ENCODE peak calls at places on chromosomes 1 and 21, in five cellular contexts. Z, T, N, R and A are unnamed samples.

GRCh38 chr21:38995071-38995669 is 188.1 kb downstream of the PSMG1 start:
- DNase-seq in Z (no peak), T (no peak), N (no peak), R (no peak), A (no peak)

GRCh38 chr1:203796223-203796747 is 862 bp downstream of the ZBED6 start:
- DNase-seq in Z (peak), T (peak), N (no peak), R (peak), A (peak)

GRCh38 chr1:36085686-36086526 is 2.0 kb downstream of the TEKT2 start:
- DNase-seq in Z (no peak), T (no peak), N (no peak), R (no peak), A (no peak)

GRCh38 chr1:56808385-56808784 is 10.8 kb downstream of the FYB2 start:
- DNase-seq in Z (no peak), T (no peak), N (no peak), R (no peak), A (no peak)

GRCh38 chr21:44498965-44499560 is 40.9 kb downstream of the KRTAP10-1 start:
- DNase-seq in Z (no peak), T (no peak), N (no peak), R (no peak), A (no peak)

GRCh38 chr1:48831579-48831978 is 54.9 kb upstream of the BEND5 start:
- DNase-seq in Z (no peak), T (no peak), N (no peak), R (no peak), A (no peak)

GRCh38 chr1:168692472-168692871 is 36.5 kb downstream of the DPT start:
- DNase-seq in Z (no peak), T (no peak), N (no peak), R (no peak), A (no peak)

GRCh38 chr21:14482165-14482564 is 64.0 kb downstream of the SAMSN1 start:
- DNase-seq in Z (peak), T (no peak), N (no peak), R (no peak), A (no peak)

GRCh38 chr1:27664291-27664690 is 7.7 kb downstream of the IFI6 start:
- DNase-seq in Z (no peak), T (peak), N (no peak), R (no peak), A (no peak)

GRCh38 chr1:226903819-226904710 is 33.6 kb downstream of the PSEN2 start:
- DNase-seq in Z (peak), T (no peak), N (peak), R (no peak), A (no peak)

GRCh38 chr1:106926748-106927582 is 129.5 kb upstream of the PRMT6 start:
- DNase-seq in Z (no peak), T (no peak), N (no peak), R (peak), A (no peak)

GRCh38 chr21:45074048-45074817 is at the start of gene ADARB1:
- DNase-seq in Z (peak), T (peak), N (peak), R (peak), A (peak)

GRCh38 chr21:44955141-44955802 is 15.4 kb downstream of the SLX9 start:
- DNase-seq in Z (no peak), T (no peak), N (no peak), R (no peak), A (no peak)

GRCh38 chr1:33005812-33006465 is 30.7 kb downstream of the AK2 start:
- DNase-seq in Z (no peak), T (no peak), N (no peak), R (no peak), A (peak)

GRCh38 chr1:24683713-24684162 is 40.6 kb downstream of the SRRM1 start:
- DNase-seq in Z (no peak), T (no peak), N (no peak), R (peak), A (no peak)

GRCh38 chr1:180175806-180176205 is 21.1 kb downstream of the QSOX1 start:
- DNase-seq in Z (peak), T (no peak), N (no peak), R (no peak), A (no peak)

GRCh38 chr1:22364764-22365163 is 86.9 kb upstream of the ZBTB40 start:
- DNase-seq in Z (no peak), T (peak), N (peak), R (no peak), A (peak)

GRCh38 chr1:221723018-221723917 is 18.6 kb downstream of the DUSP10 start:
- DNase-seq in Z (no peak), T (no peak), N (no peak), R (no peak), A (no peak)

GRCh38 chr1:178702141-178702540 is 22.9 kb upstream of the RALGPS2 start:
- DNase-seq in Z (no peak), T (no peak), N (no peak), R (peak), A (no peak)

GRCh38 chr1:109931189-109931672 is 20.6 kb downstream of the CSF1 start:
- DNase-seq in Z (peak), T (peak), N (peak), R (no peak), A (peak)

GRCh38 chr1:15350551-15351200 is 59.0 kb upstream of the EFHD2 start:
- DNase-seq in Z (no peak), T (no peak), N (no peak), R (no peak), A (no peak)

GRCh38 chr21:37452222-37452621 is 85.6 kb downstream of the DYRK1A start:
- DNase-seq in Z (peak), T (no peak), N (peak), R (peak), A (no peak)

GRCh38 chr1:6535214-6535613 is 19.1 kb downstream of the NOL9 start:
- DNase-seq in Z (no peak), T (no peak), N (no peak), R (no peak), A (no peak)

GRCh38 chr1:226784081-226785049 is 45.3 kb upstream of the ITPKB start:
- DNase-seq in Z (no peak), T (no peak), N (no peak), R (no peak), A (no peak)

GRCh38 chr1:199383791-199384190 is 643.7 kb upstream of the NR5A2 start:
- DNase-seq in Z (no peak), T (no peak), N (no peak), R (no peak), A (no peak)

GRCh38 chr1:79005945-79006344 is 585 bp downstream of the ADGRL4 start:
- DNase-seq in Z (no peak), T (no peak), N (no peak), R (no peak), A (no peak)

GRCh38 chr1:12152106-12152891 is 14.5 kb upstream of the TNFRSF1B start:
- DNase-seq in Z (no peak), T (no peak), N (no peak), R (no peak), A (no peak)

GRCh38 chr1:36367067-36367466 is 18.7 kb downstream of the STK40 start:
- DNase-seq in Z (no peak), T (no peak), N (no peak), R (no peak), A (no peak)

GRCh38 chr1:215566556-215567490 is at the start of gene KCTD3:
- DNase-seq in Z (peak), T (peak), N (peak), R (peak), A (peak)

GRCh38 chr1:82421782-82422181 is 621.0 kb downstream of the ADGRL2 start:
- DNase-seq in Z (no peak), T (no peak), N (no peak), R (no peak), A (no peak)

GRCh38 chr1:172764378-172764777 is 105.5 kb downstream of the FASLG start:
- DNase-seq in Z (no peak), T (no peak), N (peak), R (no peak), A (no peak)

GRCh38 chr1:197915797-197916686 is 1.1 kb upstream of the LHX9 start:
- DNase-seq in Z (no peak), T (peak), N (peak), R (peak), A (peak)

GRCh38 chr1:244834596-244835275 is 722 bp upstream of the COX20 start:
- DNase-seq in Z (peak), T (no peak), N (no peak), R (peak), A (peak)

GRCh38 chr1:39394059-39394458 is 97.4 kb upstream of the BMP8A start:
- DNase-seq in Z (no peak), T (no peak), N (no peak), R (no peak), A (no peak)

GRCh38 chr21:15000076-15000475 is 64.7 kb downstream of the NRIP1 start:
- DNase-seq in Z (no peak), T (no peak), N (no peak), R (no peak), A (no peak)

GRCh38 chr1:117905019-117905418 is 24.4 kb downstream of the GDAP2 start:
- DNase-seq in Z (no peak), T (no peak), N (no peak), R (no peak), A (no peak)

DNA sequence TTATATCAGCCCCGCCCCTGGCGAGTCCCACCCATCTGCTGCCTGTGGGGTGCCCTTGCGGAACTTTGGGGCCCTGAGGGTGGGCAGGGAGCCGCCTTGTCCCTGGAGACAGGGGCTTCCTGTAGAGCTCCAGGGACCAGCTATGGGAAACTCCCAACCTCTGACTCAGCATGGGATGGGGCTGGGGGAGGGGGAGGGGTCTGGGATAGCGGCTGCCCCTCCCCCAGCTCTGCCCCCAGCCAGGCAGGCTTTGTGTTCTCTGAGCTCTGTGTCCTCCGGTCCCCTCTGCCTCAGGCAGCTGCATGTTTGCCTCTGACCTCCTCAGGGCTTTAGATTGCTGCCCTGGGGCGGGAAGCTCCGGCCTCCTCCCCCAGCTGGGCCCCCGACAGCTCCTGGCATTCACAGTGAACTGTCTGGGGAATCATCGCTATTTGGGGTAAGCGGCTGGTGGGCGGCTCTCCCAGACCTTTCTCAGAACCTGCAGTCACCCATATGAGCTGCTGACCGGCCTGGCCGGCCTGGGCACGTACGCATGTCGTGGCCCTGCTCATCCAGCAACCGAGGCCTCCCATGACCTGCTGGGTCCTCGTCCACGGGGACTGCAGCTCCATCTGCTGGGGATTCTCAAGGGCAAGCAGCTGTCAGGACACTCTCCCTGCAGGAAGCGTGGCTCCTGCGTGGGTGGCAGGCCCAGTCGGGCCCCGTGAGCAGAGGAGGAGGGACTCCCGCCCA is 17.1 kb downstream of the ARHGEF16 start:
- DNase-seq in Z (peak), T (peak), N (no peak), R (peak), A (peak)
- TF ChIP-seq CTCF in Z (peak), T (peak), N (no peak), R (peak), A (peak)

GRCh38 chr1:66084442-66084841 is 291.7 kb downstream of the PDE4B start:
- DNase-seq in Z (no peak), T (no peak), N (no peak), R (no peak), A (no peak)
- TF ChIP-seq CTCF in Z (no peak), T (peak), N (no peak), R (no peak), A (no peak)

DNA sequence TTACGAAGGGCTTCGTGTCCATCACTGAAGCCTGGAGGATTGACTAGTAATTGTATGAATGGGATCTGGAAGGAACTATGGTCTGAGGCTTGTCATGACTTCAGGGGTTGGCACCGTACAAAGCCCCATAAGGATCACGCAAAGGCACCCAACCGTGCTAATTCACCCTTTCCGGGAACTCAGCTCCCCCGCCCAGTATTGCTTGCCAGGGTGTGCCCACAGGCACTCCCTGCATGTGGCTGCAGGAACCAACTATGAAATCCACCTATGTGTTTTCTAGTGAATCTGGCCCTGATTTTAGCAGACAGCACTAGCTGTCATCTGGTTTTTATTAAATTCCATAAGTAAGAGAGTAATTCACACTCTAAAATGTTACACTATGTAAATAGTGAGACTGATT is 139.2 kb downstream of the TM2D1 start:
- DNase-seq in Z (no peak), T (no peak), N (no peak), R (peak), A (no peak)
- TF ChIP-seq CTCF in Z (no peak), T (no peak), N (no peak), R (no peak), A (no peak)

DNA sequence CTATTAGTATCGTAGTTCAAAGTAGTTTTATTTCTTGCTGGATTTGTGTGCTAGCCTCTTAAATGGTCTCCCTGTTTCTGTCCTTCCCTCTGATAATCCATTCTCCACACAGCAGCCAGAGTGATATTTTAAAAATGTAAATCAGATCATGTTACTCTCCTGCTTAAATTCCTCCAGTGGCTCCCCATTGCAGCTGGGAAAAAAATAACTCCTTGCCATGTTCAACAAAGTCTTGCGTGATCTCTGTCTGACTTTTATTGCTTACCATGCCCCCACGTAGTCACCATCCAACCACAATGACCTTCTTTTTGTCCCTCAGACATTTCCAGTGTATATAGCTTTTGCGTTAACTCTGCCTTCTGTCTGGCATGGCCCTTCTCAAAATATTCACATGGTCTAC is 178.8 kb downstream of the FGGY start:
- DNase-seq in Z (no peak), T (no peak), N (no peak), R (no peak), A (no peak)
- TF ChIP-seq CTCF in Z (no peak), T (no peak), N (no peak), R (no peak), A (no peak)

DNA sequence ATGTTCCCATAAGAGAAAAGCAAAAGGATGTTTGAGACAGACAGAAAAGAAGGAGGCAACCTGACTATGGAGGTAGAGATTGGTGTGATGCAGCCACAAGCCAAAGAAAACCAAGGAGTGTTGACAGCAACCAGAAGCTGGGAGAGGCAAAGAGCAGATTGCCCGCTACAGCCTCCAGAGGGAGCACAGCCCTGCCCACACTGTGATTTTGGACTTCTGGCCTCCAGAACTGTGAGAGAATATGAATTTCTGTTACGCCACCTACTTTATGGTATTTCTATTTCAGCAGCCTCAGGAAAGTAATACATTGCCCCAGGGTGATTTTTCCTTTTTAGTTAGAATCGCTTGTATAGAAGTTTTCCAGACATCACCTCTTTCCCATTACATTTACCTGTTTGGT is 28.4 kb downstream of the SLAMF6 start:
- DNase-seq in Z (no peak), T (peak), N (no peak), R (no peak), A (no peak)
- TF ChIP-seq CTCF in Z (no peak), T (peak), N (no peak), R (peak), A (peak)

GRCh38 chr1:237932806-237933205 is 42.1 kb upstream of the ZP4 start:
- DNase-seq in Z (no peak), T (no peak), N (no peak), R (peak), A (no peak)

DNA sequence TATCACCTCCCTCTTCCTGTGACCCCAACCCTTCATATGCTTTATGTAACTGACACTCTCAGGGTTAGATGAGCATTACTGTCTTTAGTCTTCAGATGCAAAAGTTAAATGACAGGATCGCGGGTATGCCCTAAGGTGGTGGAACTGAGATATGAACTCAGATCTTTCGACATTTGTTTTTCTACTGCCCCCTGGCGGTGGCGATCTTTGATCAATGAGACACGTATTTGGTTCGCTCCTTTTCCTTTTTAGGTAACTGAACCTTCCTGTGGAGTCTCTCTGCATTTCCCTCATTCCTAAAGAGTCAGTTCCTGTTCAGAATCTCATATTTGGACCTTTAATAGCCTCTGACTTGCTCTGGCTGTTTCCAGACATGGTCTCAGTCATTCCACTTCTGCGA is 47.8 kb upstream of the ZP4 start:
- DNase-seq in Z (no peak), T (peak), N (no peak), R (no peak), A (no peak)
- TF ChIP-seq CTCF in Z (no peak), T (peak), N (no peak), R (no peak), A (peak)